ENCODE peak calls at places on chromosomes 13 and 19, in eight cellular contexts. X, W, I, L, C, E, G and V are unnamed samples.

GRCh38 chr13:113078895-113079720 is 26.5 kb upstream of the F7 start:
- DNase-seq in E (no peak), L (no peak), X (no peak), W (no peak), G (no peak), C (no peak), I (no peak), V (no peak)

GRCh38 chr19:46602392-46603194 is 1.5 kb downstream of the CALM3 start:
- DNase-seq in X (peak), C (no peak), W (no peak), I (no peak), L (no peak), E (no peak), G (peak), V (no peak)

GRCh38 chr19:33177417-33177976 is 16.6 kb upstream of the LRP3 start:
- DNase-seq in I (peak), L (peak), G (no peak), E (no peak), W (no peak), C (no peak), X (no peak), V (no peak)

GRCh38 chr19:19778666-19779065 is 42.9 kb downstream of the ZNF506 start:
- DNase-seq in C (no peak), E (no peak), I (no peak), X (no peak), G (no peak), W (no peak), L (no peak), V (no peak)

GRCh38 chr13:99624936-99625540 is 123.8 kb downstream of the TM9SF2 start:
- DNase-seq in C (no peak), X (no peak), E (no peak), L (no peak), I (no peak), W (no peak), G (no peak), V (no peak)

GRCh38 chr13:31174018-31174417 is 12.3 kb upstream of the HSPH1 start:
- DNase-seq in X (no peak), L (no peak), G (no peak), I (peak), W (no peak), C (no peak), E (no peak), V (no peak)

GRCh38 chr13:99217461-99218101 is 16.9 kb downstream of the UBAC2 start:
- DNase-seq in I (no peak), C (peak), G (no peak), L (no peak), W (no peak), E (no peak), X (no peak), V (no peak)

GRCh38 chr19:17450264-17451075 is 2.0 kb upstream of the TMEM221 start:
- DNase-seq in W (no peak), I (no peak), G (no peak), E (no peak), X (no peak), C (no peak), L (no peak), V (no peak)

GRCh38 chr13:111406636-111407035 is 86.2 kb downstream of the TEX29 start:
- DNase-seq in L (no peak), X (no peak), I (peak), G (no peak), C (no peak), E (no peak), W (no peak), V (no peak)

GRCh38 chr19:47749326-47749725 is 4.0 kb downstream of the NOP53 start:
- DNase-seq in G (no peak), C (no peak), I (no peak), X (no peak), W (no peak), E (no peak), L (no peak), V (no peak)

GRCh38 chr13:112034846-112035245 is 32.1 kb upstream of the SOX1 start:
- DNase-seq in L (no peak), I (no peak), X (no peak), W (no peak), G (no peak), C (no peak), E (no peak), V (no peak)

GRCh38 chr19:43848821-43849220 is 21.7 kb downstream of the ZNF283 start:
- DNase-seq in E (no peak), W (no peak), L (no peak), X (no peak), G (no peak), C (no peak), I (no peak), V (no peak)

GRCh38 chr19:11191273-11191755 is 6.0 kb downstream of the KANK2 start:
- DNase-seq in L (peak), X (peak), E (peak), G (peak), C (no peak), W (no peak), I (no peak), V (no peak)

GRCh38 chr13:98443329-98443728 is 133.6 kb downstream of the STK24 start:
- DNase-seq in X (no peak), E (no peak), G (no peak), I (no peak), W (no peak), C (no peak), L (no peak), V (no peak)

GRCh38 chr13:95784891-95785290 is 108.0 kb downstream of the DNAJC3 start:
- DNase-seq in X (no peak), W (no peak), G (no peak), C (no peak), I (no peak), E (no peak), L (no peak), V (no peak)

GRCh38 chr13:21231426-21231945 is 55.0 kb downstream of the MRPL57 start:
- DNase-seq in L (no peak), I (no peak), G (no peak), E (no peak), X (no peak), W (no peak), C (no peak), V (no peak)

GRCh38 chr19:4516199-4516938 is 1.9 kb downstream of the PLIN4 start:
- DNase-seq in X (no peak), G (no peak), L (no peak), W (no peak), I (no peak), C (no peak), E (no peak), V (no peak)

GRCh38 chr19:4517451-4518057 is 732 bp downstream of the PLIN4 start:
- DNase-seq in X (no peak), W (no peak), L (no peak), I (no peak), C (peak), G (no peak), E (no peak), V (no peak)

GRCh38 chr19:4515732-4516131 is 2.6 kb downstream of the PLIN4 start:
- DNase-seq in G (no peak), W (no peak), L (no peak), X (no peak), E (no peak), C (no peak), I (no peak), V (no peak)

GRCh38 chr19:4518345-4519171 is at the start of gene PLIN4:
- DNase-seq in C (peak), L (peak), G (peak), X (peak), E (peak), I (peak), W (no peak), V (no peak)

GRCh38 chr19:4516939-4517300 is 1.4 kb downstream of the PLIN4 start:
- DNase-seq in I (no peak), L (no peak), C (peak), W (no peak), E (no peak), G (no peak), X (no peak), V (no peak)
- TF ChIP-seq POLR2A in I (no peak), L (no peak), C (no peak), W (no peak), E (no peak), G (no peak), X (no peak), V (no peak)

DNA sequence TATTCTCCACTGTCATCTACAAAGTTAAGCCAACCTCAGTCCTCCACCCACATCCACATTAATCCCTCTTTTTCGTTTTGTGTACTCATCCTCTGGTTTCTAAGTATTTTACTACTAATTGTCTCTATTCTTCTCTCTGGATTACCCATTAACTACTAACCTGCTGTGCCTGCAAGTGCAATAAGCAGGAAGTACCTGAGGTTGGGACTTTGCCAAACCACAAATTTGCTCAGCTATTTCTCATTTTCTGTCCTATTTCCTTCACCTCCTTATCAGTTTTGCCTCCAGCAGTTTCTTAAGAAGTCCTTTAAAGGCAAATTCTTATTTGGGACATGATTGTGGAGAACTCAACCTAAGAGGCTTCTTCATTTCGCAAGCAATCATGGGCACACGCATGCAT is 1708.9 kb downstream of the SLITRK5 start:
- DNase-seq in C (no peak), I (peak), W (no peak), G (no peak), X (no peak), E (peak), L (peak), V (no peak)
- TF ChIP-seq POLR2A in C (no peak), I (no peak), W (no peak), G (no peak), X (no peak), E (no peak), L (no peak), V (no peak)

GRCh38 chr19:30145467-30145866 is 203.4 kb downstream of the URI1 start:
- DNase-seq in L (no peak), X (no peak), G (no peak), E (no peak), W (no peak), I (no peak), C (no peak), V (no peak)
- TF ChIP-seq POLR2A in L (no peak), X (no peak), G (no peak), E (no peak), W (no peak), I (no peak), C (no peak), V (no peak)

GRCh38 chr19:40416918-40417713 is 3.9 kb upstream of the PRX start:
- DNase-seq in W (no peak), E (peak), X (peak), I (peak), L (peak), G (no peak), C (peak), V (no peak)
- TF ChIP-seq POLR2A in W (peak), E (peak), X (no peak), I (peak), L (no peak), G (no peak), C (peak), V (no peak)

GRCh38 chr19:34943861-34944573 is 17.3 kb downstream of the ZNF30 start:
- DNase-seq in W (no peak), G (no peak), X (no peak), L (no peak), C (no peak), E (no peak), I (no peak), V (no peak)

GRCh38 chr19:34936184-34936583 is 9.5 kb downstream of the ZNF30 start:
- DNase-seq in C (no peak), E (no peak), G (no peak), I (no peak), X (no peak), W (no peak), L (no peak), V (no peak)

GRCh38 chr19:34938886-34939285 is 12.2 kb downstream of the ZNF30 start:
- DNase-seq in X (no peak), W (no peak), E (no peak), L (no peak), I (no peak), C (no peak), G (no peak), V (no peak)
- TF ChIP-seq POLR2A in X (no peak), W (no peak), E (no peak), L (no peak), I (no peak), C (no peak), G (no peak), V (no peak)